ENCODE peak calls at places on chromosomes 1 and 21, in ten cellular contexts. D is tibial artery; K is prostate gland; W is tibial nerve; H is MM.1S; Q is colonic mucosa; P is PC-9; Z is CD8-positive, alpha-beta T cell; R is neural progenitor cell; L is stomach. T is an unnamed sample.

GRCh38 chr1:116498789-116499628 is 71.8 kb downstream of the CD58 start:
- DNase-seq in K (peak; percentile 66), D (no peak), P (peak; percentile 67), R (peak; percentile 84), L (no peak), Q (peak; percentile 84), Z (peak; percentile 64), W (peak; percentile 79), H (no peak), T (peak; percentile 31)

GRCh38 chr1:21773585-21773984 is 9.4 kb downstream of the USP48 start:
- DNase-seq in W (no peak), Q (no peak), Z (no peak), L (no peak), R (no peak), D (peak; percentile 17), H (peak; percentile 85), K (no peak), P (no peak), T (no peak)

GRCh38 chr1:204819495-204819894 is 51.2 kb upstream of the NFASC start:
- DNase-seq in W (no peak), Z (no peak), R (no peak), D (no peak), K (no peak), Q (no peak), L (no peak), P (no peak), H (no peak), T (no peak)

GRCh38 chr1:163168053-163168452 is 34.7 kb downstream of the RGS5 start:
- DNase-seq in H (no peak), Z (no peak), L (no peak), D (no peak), W (no peak), R (no peak), Q (no peak), P (peak; percentile 47), K (peak; percentile 5), T (no peak)

GRCh38 chr1:31581821-31582810 is 5.8 kb downstream of the TINAGL1 start:
- DNase-seq in P (peak; percentile 100), Z (no peak), L (no peak), Q (no peak), K (no peak), H (no peak), D (no peak), W (no peak), R (no peak), T (no peak)

GRCh38 chr1:239899747-239900146 is 191.9 kb upstream of the FMN2 start:
- DNase-seq in R (no peak), Z (no peak), P (no peak), K (no peak), Q (no peak), H (no peak), D (no peak), L (no peak), W (no peak), T (no peak)

GRCh38 chr21:21675601-21676000 is 677.4 kb downstream of the NCAM2 start:
- DNase-seq in P (no peak), D (no peak), R (no peak), H (no peak), Q (no peak), L (no peak), K (no peak), W (no peak), Z (no peak), T (no peak)

GRCh38 chr1:59368007-59368670 is 71.2 kb downstream of the FGGY start:
- DNase-seq in P (no peak), Q (no peak), W (no peak), R (no peak), L (no peak), Z (no peak), D (no peak), K (no peak), H (no peak), T (no peak)

GRCh38 chr1:181103404-181103803 is 14.9 kb downstream of the IER5 start:
- DNase-seq in W (no peak), H (no peak), D (peak; percentile 10), P (no peak), L (no peak), R (no peak), Q (no peak), K (no peak), Z (no peak), T (no peak)

GRCh38 chr1:181104790-181105133 is 16.3 kb downstream of the IER5 start:
- DNase-seq in D (peak; percentile 76), P (no peak), L (no peak), K (no peak), Z (no peak), R (peak; percentile 91), W (no peak), H (no peak), Q (no peak), T (peak; percentile 71)

GRCh38 chr1:181102841-181103240 is 14.3 kb downstream of the IER5 start:
- DNase-seq in L (no peak), W (no peak), H (no peak), D (peak; percentile 42), K (no peak), Z (no peak), Q (no peak), R (no peak), P (no peak), T (no peak)

GRCh38 chr1:181105134-181106021 is 16.9 kb downstream of the IER5 start:
- DNase-seq in P (peak; percentile 69), D (peak; percentile 97), H (peak; percentile 98), Z (peak; percentile 96), K (peak; percentile 93), L (peak; percentile 96), Q (peak; percentile 96), R (peak; percentile 97), W (peak; percentile 89), T (peak; percentile 99)

DNA sequence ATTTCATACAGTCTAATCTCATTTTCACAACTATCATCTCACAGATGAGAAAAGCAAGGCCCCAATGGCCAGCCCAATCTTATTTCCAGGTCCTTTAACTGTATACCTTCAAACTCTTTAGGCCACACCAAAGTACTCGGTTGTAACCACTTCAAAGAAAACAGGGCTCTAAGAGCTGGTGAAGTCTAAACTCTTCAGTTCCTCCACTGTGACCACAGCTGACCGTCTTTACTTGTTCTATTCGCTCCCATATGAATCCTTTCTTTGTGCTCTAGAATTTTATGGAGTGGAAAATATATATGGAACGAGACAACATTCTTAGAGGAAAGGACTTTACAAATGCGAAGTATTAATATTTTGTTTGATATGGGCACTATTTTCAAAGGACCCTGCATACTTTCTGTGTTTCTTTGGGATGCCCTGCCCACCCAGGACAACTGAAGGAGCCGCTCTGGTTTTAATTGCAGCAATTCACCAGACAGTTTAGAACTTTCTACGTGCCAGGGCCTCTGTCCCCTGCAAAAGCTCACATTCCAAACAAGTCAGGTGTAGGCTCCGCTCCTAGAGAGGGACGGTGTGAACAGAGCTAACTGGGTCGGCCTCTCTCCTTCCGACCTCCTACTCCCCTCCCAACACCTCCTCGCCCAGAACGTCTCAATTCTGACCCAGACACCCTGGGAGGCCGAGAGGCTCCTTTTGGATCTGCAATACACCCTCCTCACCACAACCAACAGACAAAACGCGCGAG is 15.7 kb downstream of the IER5 start:
- DNase-seq in Z (peak; percentile 63), P (peak; percentile 54), W (no peak), K (no peak), L (no peak), R (no peak), H (peak; percentile 49), D (no peak), Q (peak; percentile 49), T (no peak)
- H3K4me1 ChIP-seq in Z (peaks cover 32% of the 10 kb centered on the region), P (peaks cover 71% of the 10 kb centered on the region), W (peaks cover 62% of the 10 kb centered on the region), K (peaks cover 2% of the 10 kb centered on the region), L (peaks cover 33% of the 10 kb centered on the region), R (peaks cover 51% of the 10 kb centered on the region), H (peaks cover 27% of the 10 kb centered on the region), D (peaks cover 25% of the 10 kb centered on the region), Q (peaks cover 8% of the 10 kb centered on the region), T (no peaks in the 10 kb centered on the region)

GRCh38 chr1:36159614-36160387 is 3.8 kb downstream of the MAP7D1 start:
- DNase-seq in W (no peak), Q (no peak), K (no peak), L (no peak), D (no peak), Z (no peak), P (no peak), R (no peak), H (no peak), T (no peak)
- H3K4me1 ChIP-seq in W (peaks cover 76% of the 10 kb centered on the region), Q (peaks cover 19% of the 10 kb centered on the region), K (peaks cover 67% of the 10 kb centered on the region), L (peaks cover 84% of the 10 kb centered on the region), D (peaks cover 79% of the 10 kb centered on the region), Z (peaks cover 69% of the 10 kb centered on the region), P (peaks cover 56% of the 10 kb centered on the region), R (peaks cover 26% of the 10 kb centered on the region), H (peaks cover 34% of the 10 kb centered on the region), T (no peaks in the 10 kb centered on the region)

GRCh38 chr1:34870395-34870794 is 10.8 kb upstream of the SMIM12 start:
- DNase-seq in Z (peak; percentile 9), L (no peak), H (no peak), K (no peak), Q (no peak), D (peak; percentile 51), W (no peak), R (peak; percentile 34), P (no peak), T (no peak)

GRCh38 chr1:34871443-34872132 is 12.0 kb upstream of the SMIM12 start:
- DNase-seq in L (no peak), P (no peak), W (no peak), H (no peak), K (no peak), Q (no peak), R (no peak), D (peak; percentile 29), Z (no peak), T (no peak)

GRCh38 chr1:34876406-34876805 is 16.9 kb upstream of the SMIM12 start:
- DNase-seq in K (no peak), L (no peak), H (no peak), W (no peak), R (no peak), Z (no peak), Q (no peak), D (no peak), P (no peak), T (no peak)

GRCh38 chr1:34872133-34872503 is 12.6 kb upstream of the SMIM12 start:
- DNase-seq in H (no peak), D (no peak), Z (no peak), L (no peak), R (no peak), W (no peak), K (no peak), Q (no peak), P (no peak), T (no peak)

GRCh38 chr1:34874581-34874980 is 15.0 kb upstream of the SMIM12 start:
- DNase-seq in Q (no peak), P (no peak), R (no peak), K (no peak), Z (no peak), D (no peak), H (no peak), L (no peak), W (no peak), T (no peak)
- H3K4me1 ChIP-seq in Q (no peaks in the 10 kb centered on the region), P (no peaks in the 10 kb centered on the region), R (no peaks in the 10 kb centered on the region), K (no peaks in the 10 kb centered on the region), Z (peaks cover 22% of the 10 kb centered on the region), D (no peaks in the 10 kb centered on the region), H (no peaks in the 10 kb centered on the region), L (no peaks in the 10 kb centered on the region), W (no peaks in the 10 kb centered on the region), T (no peaks in the 10 kb centered on the region)

GRCh38 chr1:12450831-12451559 is 167.0 kb downstream of the DHRS3 start:
- DNase-seq in L (no peak), H (no peak), W (peak; percentile 65), Q (no peak), R (no peak), P (no peak), Z (no peak), D (no peak), K (peak; percentile 74), T (no peak)

GRCh38 chr1:12452262-12452661 is 165.7 kb downstream of the DHRS3 start:
- DNase-seq in H (no peak), Z (no peak), W (no peak), Q (no peak), R (no peak), K (no peak), D (no peak), L (no peak), P (no peak), T (no peak)

GRCh38 chr1:12454406-12455391 is 163.3 kb downstream of the DHRS3 start:
- DNase-seq in W (peak; percentile 69), K (peak; percentile 62), H (no peak), Q (no peak), L (no peak), Z (no peak), P (peak; percentile 81), D (peak; percentile 90), R (no peak), T (no peak)

GRCh38 chr1:12451560-12451900 is 166.5 kb downstream of the DHRS3 start:
- DNase-seq in R (no peak), P (no peak), K (no peak), L (no peak), Q (no peak), D (no peak), W (no peak), Z (no peak), H (no peak), T (no peak)

DNA sequence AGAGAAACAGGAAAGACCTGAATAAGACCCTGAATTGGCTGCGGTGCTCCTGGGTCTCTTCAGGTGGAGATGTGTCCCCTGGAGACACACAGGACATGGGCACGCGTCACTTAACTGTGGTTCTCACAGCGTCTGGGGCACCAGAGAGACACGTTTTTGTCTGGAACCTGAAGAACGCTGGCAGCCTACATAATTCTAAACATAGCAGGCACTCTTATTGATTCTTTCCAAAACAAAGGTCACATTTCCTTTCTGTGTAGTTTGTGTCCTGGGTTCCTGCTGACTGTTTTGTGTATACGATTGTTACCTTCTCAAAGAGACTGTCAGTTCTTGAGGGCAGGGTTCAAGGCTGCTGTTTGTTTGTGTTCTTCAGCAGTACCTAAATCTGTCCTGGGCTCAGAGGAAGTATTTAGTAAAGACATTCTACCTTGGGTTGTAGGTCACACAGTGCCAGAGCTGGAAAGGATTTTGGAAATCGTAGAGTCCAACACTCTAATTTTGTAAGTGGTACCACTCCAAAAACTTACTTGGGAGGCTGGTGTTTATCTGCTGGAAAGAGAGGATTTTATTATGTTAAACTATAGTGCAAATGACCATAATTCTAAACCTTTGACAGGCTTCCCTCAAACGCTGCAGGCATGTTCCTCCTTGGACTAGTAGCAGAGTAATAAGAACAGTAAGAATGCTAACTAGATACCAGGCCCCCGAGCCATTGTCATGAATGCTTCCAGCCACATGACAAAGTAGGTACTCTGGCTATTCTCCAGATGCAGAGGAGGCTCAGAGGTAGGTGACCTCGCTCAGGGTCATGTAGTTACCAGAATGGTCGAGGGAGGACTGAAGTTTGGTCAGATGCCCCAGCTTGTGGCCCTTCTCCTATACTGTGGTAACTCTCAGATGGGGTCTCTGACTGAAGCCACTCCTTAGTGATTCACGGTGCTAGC is 164.3 kb downstream of the DHRS3 start:
- DNase-seq in L (no peak), P (peak; percentile 44), Z (no peak), H (no peak), D (no peak), W (no peak), Q (no peak), R (no peak), K (no peak), T (peak; percentile 61)
- H3K4me1 ChIP-seq in L (peaks cover 88% of the 10 kb centered on the region), P (peaks cover 47% of the 10 kb centered on the region), Z (peaks cover 92% of the 10 kb centered on the region), H (peaks cover 16% of the 10 kb centered on the region), D (peaks cover 100% of the 10 kb centered on the region), W (peaks cover 100% of the 10 kb centered on the region), Q (peaks cover 4% of the 10 kb centered on the region), R (no peaks in the 10 kb centered on the region), K (peaks cover 42% of the 10 kb centered on the region), T (peaks cover 65% of the 10 kb centered on the region)

T was measured in right lobe of liver.